ENCODE peak calls at places on chromosomes 13 and 19, in four cellular contexts. E is A549; P is uterus; Z is CD8-positive, alpha-beta memory T cell. G is an unnamed sample.

GRCh38 chr19:36060430-36060829 is 5.7 kb downstream of the WDR62 start:
- DNase-seq in E (peak; percentile 68), P (peak; percentile 41), Z (peak; percentile 4), G (no peak)

GRCh38 chr13:109220631-109221030 is 565.8 kb downstream of the IRS2 start:
- DNase-seq in E (no peak), P (no peak), Z (no peak), G (no peak)

GRCh38 chr19:41309225-41310030 is 544 bp upstream of the CCDC97 start:
- DNase-seq in E (no peak), P (no peak), Z (no peak), G (no peak)

GRCh38 chr13:110319774-110320509 is 12.9 kb downstream of the COL4A2 start:
- DNase-seq in E (peak; percentile 75), P (no peak), Z (no peak), G (no peak)

GRCh38 chr19:16327911-16328823 is 3.5 kb downstream of the KLF2 start:
- DNase-seq in E (peak; percentile 32), P (peak; percentile 85), Z (peak; percentile 74), G (no peak)

GRCh38 chr13:95660981-95661581 is 15.9 kb upstream of the DNAJC3 start:
- DNase-seq in E (peak; percentile 42), P (no peak), Z (no peak), G (no peak)

GRCh38 chr13:111247552-111247951 is 72.9 kb upstream of the TEX29 start:
- DNase-seq in E (no peak), P (no peak), Z (no peak), G (no peak)

GRCh38 chr19:2081873-2082810 is 14.0 kb downstream of the MOB3A start:
- DNase-seq in E (no peak), P (no peak), Z (peak; percentile 74), G (no peak)

GRCh38 chr13:93547886-93548285 is 321.3 kb downstream of the GPC6 start:
- DNase-seq in E (no peak), P (no peak), Z (no peak), G (no peak)

GRCh38 chr19:8367327-8368001 is 3.5 kb downstream of the ANGPTL4 start:
- DNase-seq in E (peak; percentile 79), P (peak; percentile 91), Z (no peak), G (no peak)

GRCh38 chr19:33143897-33144405 is 12.0 kb downstream of the WDR88 start:
- DNase-seq in E (peak; percentile 83), P (peak; percentile 66), Z (peak; percentile 50), G (no peak)

GRCh38 chr19:49442354-49442753 is 1.0 kb upstream of the SLC17A7 start:
- DNase-seq in E (peak; percentile 56), P (peak; percentile 70), Z (no peak), G (no peak)

GRCh38 chr13:22945321-22946226 is 235.2 kb upstream of the SGCG start:
- DNase-seq in E (no peak), P (no peak), Z (no peak), G (no peak)

GRCh38 chr13:107649071-107649470 is 566.3 kb downstream of the LIG4 start:
- DNase-seq in E (no peak), P (no peak), Z (no peak), G (no peak)

GRCh38 chr19:7318176-7318575 is 24.0 kb upstream of the INSR start:
- DNase-seq in E (no peak), P (no peak), Z (no peak), G (no peak)

GRCh38 chr13:71797487-71797886 is 69.5 kb downstream of the DACH1 start:
- DNase-seq in E (no peak), P (no peak), Z (no peak), G (no peak)

GRCh38 chr19:17576758-17577532 is 21.5 kb downstream of the COLGALT1 start:
- DNase-seq in E (peak; percentile 84), P (peak; percentile 31), Z (no peak), G (no peak)

GRCh38 chr13:64099994-64100393 is 2684.3 kb upstream of the PCDH20 start:
- DNase-seq in E (no peak), P (no peak), Z (no peak), G (no peak)

GRCh38 chr13:95480131-95480545 is 72.4 kb upstream of the CLDN10 start:
- DNase-seq in E (no peak), P (no peak), Z (no peak), G (no peak)

GRCh38 chr13:84524586-84524985 is 642.3 kb upstream of the SLITRK1 start:
- DNase-seq in E (no peak), P (no peak), Z (no peak), G (no peak)

GRCh38 chr19:5588906-5589676 is 21.3 kb upstream of the TINCR start:
- DNase-seq in E (no peak), P (no peak), Z (no peak), G (no peak)

GRCh38 chr13:113962386-113962785 is 11.5 kb downstream of the C13orf46 start:
- DNase-seq in E (no peak), P (no peak), Z (no peak), G (no peak)

GRCh38 chr13:54733639-54734038 is 1705.0 kb downstream of the OLFM4 start:
- DNase-seq in E (peak; percentile 0), P (no peak), Z (no peak), G (no peak)

GRCh38 chr19:36577271-36577996 is 4.3 kb upstream of the ZNF529 start:
- DNase-seq in E (no peak), P (no peak), Z (no peak), G (no peak)

GRCh38 chr19:46732966-46733692 is 12.7 kb upstream of the FKRP start:
- DNase-seq in E (no peak), P (no peak), Z (no peak), G (no peak)

GRCh38 chr13:30654430-30654829 is 36.7 kb downstream of the USPL1 start:
- DNase-seq in E (no peak), P (no peak), Z (peak; percentile 20), G (no peak)

GRCh38 chr13:75685239-75685697 is 49.1 kb downstream of the LMO7 start:
- DNase-seq in E (peak; percentile 52), P (no peak), Z (no peak), G (no peak)

GRCh38 chr19:1070576-1070930 is 3.6 kb downstream of the ARHGAP45 start:
- DNase-seq in E (no peak), P (no peak), Z (no peak), G (no peak)

GRCh38 chr13:62627226-62627625 is 1211.6 kb upstream of the PCDH20 start:
- DNase-seq in E (no peak), P (no peak), Z (no peak), G (no peak)

GRCh38 chr19:6753178-6754031 is 13.8 kb downstream of the SH2D3A start:
- DNase-seq in E (peak; percentile 81), P (peak; percentile 83), Z (peak; percentile 74), G (no peak)

GRCh38 chr19:34253711-34254551 is 423 bp upstream of the GARRE1 start:
- DNase-seq in E (no peak), P (peak; percentile 83), Z (no peak), G (no peak)

GRCh38 chr13:49367640-49368431 is 76.0 kb downstream of the CAB39L start:
- DNase-seq in E (no peak), P (no peak), Z (no peak), G (no peak)

GRCh38 chr13:109275848-109276247 is 510.5 kb downstream of the IRS2 start:
- DNase-seq in E (peak; percentile 79), P (no peak), Z (no peak), G (no peak)

GRCh38 chr19:19460761-19461265 is 54.5 kb downstream of the TSSK6 start:
- DNase-seq in E (no peak), P (peak; percentile 42), Z (peak; percentile 71), G (no peak)

GRCh38 chr13:105979586-105979985 is 555.9 kb downstream of the EFNB2 start:
- DNase-seq in E (peak; percentile 17), P (no peak), Z (no peak), G (no peak)

GRCh38 chr19:18741566-18742121 is 49.5 kb downstream of the COMP start:
- DNase-seq in E (no peak), P (no peak), Z (no peak), G (no peak)

GRCh38 chr13:47897411-47898050 is 103.5 kb downstream of the SUCLA2 start:
- DNase-seq in E (no peak), P (no peak), Z (no peak), G (no peak)

GRCh38 chr13:97712770-97713169 is 240.7 kb upstream of the IPO5 start:
- DNase-seq in E (no peak), P (no peak), Z (no peak), G (no peak)
- H3K9me3 ChIP-seq in E (no peaks in the 10 kb centered on the region), P (no peaks in the 10 kb centered on the region), Z (no peaks in the 10 kb centered on the region), G (no peaks in the 10 kb centered on the region)

GRCh38 chr13:100510208-100510997 is 78.2 kb downstream of the GGACT start:
- DNase-seq in E (no peak), P (no peak), Z (no peak), G (no peak)

GRCh38 chr13:100513987-100514670 is 74.5 kb downstream of the GGACT start:
- DNase-seq in E (no peak), P (no peak), Z (no peak), G (peak; percentile 62)

GRCh38 chr13:100513171-100513570 is 75.4 kb downstream of the GGACT start:
- DNase-seq in E (no peak), P (no peak), Z (no peak), G (no peak)

GRCh38 chr13:100511422-100511821 is 77.2 kb downstream of the GGACT start:
- DNase-seq in E (no peak), P (no peak), Z (no peak), G (no peak)

DNA sequence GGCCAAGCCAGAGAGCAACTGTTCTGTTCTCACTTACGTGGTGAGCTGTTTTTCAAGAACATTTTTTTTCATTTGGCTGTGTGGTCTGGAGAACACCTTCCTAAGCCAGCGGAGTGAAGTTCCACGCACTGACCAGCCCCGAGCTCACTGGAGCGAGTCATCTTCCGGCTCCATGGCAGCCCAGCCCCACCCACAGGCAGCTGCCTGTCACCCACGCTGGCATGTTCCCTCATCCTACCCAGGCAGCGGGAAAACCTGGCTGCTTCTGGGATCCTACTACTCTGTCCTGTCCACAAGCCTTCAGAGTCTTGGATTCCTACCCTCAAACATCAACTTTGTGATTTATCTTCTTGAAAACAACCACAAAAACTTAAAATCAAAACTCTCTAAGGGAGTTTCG is 76.2 kb downstream of the GGACT start:
- DNase-seq in E (no peak), P (no peak), Z (no peak), G (no peak)
- H3K9me3 ChIP-seq in E (no peaks in the 10 kb centered on the region), P (no peaks in the 10 kb centered on the region), Z (no peaks in the 10 kb centered on the region), G (no peaks in the 10 kb centered on the region)

GRCh38 chr19:53455828-53456227 is 11.7 kb upstream of the ZNF813 start:
- DNase-seq in E (no peak), P (no peak), Z (no peak), G (no peak)
- H3K9me3 ChIP-seq in E (peaks cover 91% of the 10 kb centered on the region), P (peaks cover 8% of the 10 kb centered on the region), Z (peaks cover 46% of the 10 kb centered on the region), G (peaks cover 15% of the 10 kb centered on the region)

GRCh38 chr19:14719162-14719561 is 29.3 kb downstream of the ZNF333 start:
- DNase-seq in E (no peak), P (no peak), Z (no peak), G (no peak)

GRCh38 chr19:14718522-14719113 is 28.8 kb downstream of the ZNF333 start:
- DNase-seq in E (peak; percentile 13), P (no peak), Z (no peak), G (no peak)

GRCh38 chr19:14715841-14716240 is 26.0 kb downstream of the ZNF333 start:
- DNase-seq in E (no peak), P (no peak), Z (no peak), G (no peak)
- H3K9me3 ChIP-seq in E (peaks cover 48% of the 10 kb centered on the region), P (peaks cover 57% of the 10 kb centered on the region), Z (peaks cover 40% of the 10 kb centered on the region), G (peaks cover 49% of the 10 kb centered on the region)

GRCh38 chr13:81153478-81153877 is 812.6 kb upstream of the SPRY2 start:
- DNase-seq in E (no peak), P (no peak), Z (no peak), G (no peak)
- H3K9me3 ChIP-seq in E (no peaks in the 10 kb centered on the region), P (no peaks in the 10 kb centered on the region), Z (no peaks in the 10 kb centered on the region), G (no peaks in the 10 kb centered on the region)

G was measured in vagina.